ENCODE peak calls at places on chromosomes 11 and 22, in seven cellular contexts. M is right cardiac atrium, Q is right lobe of liver, F is neuronal stem cell, C is neural progenitor cell, Y is left ventricle myocardium inferior, A is psoas muscle. P is an unnamed sample.

GRCh38 chr11:83545911-83546310 is 259.7 kb upstream of the CCDC90B start:
- DNase-seq in M (no peak), Q (no peak), F (no peak), C (no peak), Y (no peak), A (no peak), P (no peak)

GRCh38 chr11:43447124-43447523 is 88.4 kb downstream of the TTC17 start:
- DNase-seq in M (no peak), Q (no peak), F (no peak), C (no peak), Y (no peak), A (no peak), P (no peak)

GRCh38 chr11:32830796-32831195 is 1.1 kb downstream of the PRRG4 start:
- DNase-seq in M (no peak), Q (no peak), F (no peak), C (no peak), Y (no peak), A (no peak), P (no peak)

GRCh38 chr22:21702700-21703683 is 32.6 kb downstream of the YPEL1 start:
- DNase-seq in M (no peak), Q (no peak), F (no peak), C (no peak), Y (no peak), A (no peak), P (no peak)

GRCh38 chr22:33476716-33477115 is 418.5 kb upstream of the SYN3 start:
- DNase-seq in M (no peak), Q (no peak), F (no peak), C (no peak), Y (no peak), A (peak; percentile 25), P (no peak)

GRCh38 chr11:69004411-69005182 is 8.4 kb downstream of the MRGPRF start:
- DNase-seq in M (no peak), Q (peak; percentile 37), F (no peak), C (no peak), Y (no peak), A (no peak), P (no peak)

GRCh38 chr11:92916299-92916698 is 53.2 kb upstream of the MTNR1B start:
- DNase-seq in M (no peak), Q (no peak), F (no peak), C (no peak), Y (no peak), A (no peak), P (no peak)

GRCh38 chr11:121035823-121036222 is 11.9 kb downstream of the TBCEL start:
- DNase-seq in M (no peak), Q (no peak), F (no peak), C (no peak), Y (no peak), A (no peak), P (no peak)

GRCh38 chr11:124583827-124584226 is 14.0 kb downstream of the OR8A1 start:
- DNase-seq in M (no peak), Q (no peak), F (no peak), C (no peak), Y (no peak), A (no peak), P (no peak)

GRCh38 chr11:269146-269890 is 8.9 kb upstream of the NLRP6 start:
- DNase-seq in M (no peak), Q (no peak), F (no peak), C (no peak), Y (no peak), A (no peak), P (no peak)

GRCh38 chr22:42316988-42317387 is 46.5 kb upstream of the TCF20 start:
- DNase-seq in M (peak; percentile 56), Q (no peak), F (no peak), C (no peak), Y (peak; percentile 31), A (peak; percentile 35), P (no peak)

GRCh38 chr11:10894666-10895065 is 36.8 kb upstream of the ZBED5 start:
- DNase-seq in M (no peak), Q (no peak), F (no peak), C (no peak), Y (no peak), A (no peak), P (no peak)

GRCh38 chr11:36729765-36730164 is 131.7 kb upstream of the RAG2 start:
- DNase-seq in M (no peak), Q (no peak), F (no peak), C (no peak), Y (no peak), A (no peak), P (no peak)

GRCh38 chr11:22392561-22392960 is 54.4 kb downstream of the SLC17A6 start:
- DNase-seq in M (no peak), Q (no peak), F (no peak), C (no peak), Y (no peak), A (no peak), P (no peak)

GRCh38 chr11:27209562-27210005 is 153.4 kb downstream of the CCDC34 start:
- DNase-seq in M (peak; percentile 79), Q (no peak), F (no peak), C (no peak), Y (peak; percentile 48), A (peak; percentile 42), P (peak; percentile 95)

GRCh38 chr11:117882539-117882938 is 6.1 kb upstream of the FXYD6 start:
- DNase-seq in M (no peak), Q (no peak), F (no peak), C (no peak), Y (no peak), A (no peak), P (no peak)

GRCh38 chr22:24141586-24141985 is 39.7 kb upstream of the SUSD2 start:
- DNase-seq in M (no peak), Q (no peak), F (no peak), C (no peak), Y (no peak), A (no peak), P (peak; percentile 36)

GRCh38 chr22:24142831-24143230 is 38.5 kb upstream of the SUSD2 start:
- DNase-seq in M (no peak), Q (no peak), F (no peak), C (no peak), Y (no peak), A (no peak), P (no peak)

GRCh38 chr22:24142241-24142640 is 39.0 kb upstream of the SUSD2 start:
- DNase-seq in M (no peak), Q (no peak), F (no peak), C (no peak), Y (no peak), A (no peak), P (no peak)

GRCh38 chr22:24138649-24139420 is 42.5 kb upstream of the SUSD2 start:
- DNase-seq in M (no peak), Q (no peak), F (no peak), C (no peak), Y (no peak), A (no peak), P (no peak)

GRCh38 chr22:24140357-24140756 is 40.9 kb upstream of the SUSD2 start:
- DNase-seq in M (no peak), Q (no peak), F (no peak), C (no peak), Y (no peak), A (no peak), P (no peak)
- H3K27ac ChIP-seq in M (no peak overlapping the region), Q (no peak overlapping the region), F (no peak overlapping the region), C (no peak overlapping the region), Y (peak overlapping the region; percentile 38), A (no peak overlapping the region), P (no peak overlapping the region)

GRCh38 chr11:88340366-88340930 is 2.9 kb upstream of the CTSC start:
- DNase-seq in M (no peak), Q (no peak), F (no peak), C (no peak), Y (no peak), A (no peak), P (no peak)

GRCh38 chr11:88337342-88338222 is at the start of gene CTSC:
- DNase-seq in M (peak; percentile 96), Q (peak; percentile 95), F (peak; percentile 78), C (peak; percentile 94), Y (peak; percentile 94), A (peak; percentile 93), P (peak; percentile 46)

GRCh38 chr11:88335284-88335683 is 2.3 kb downstream of the CTSC start:
- DNase-seq in M (no peak), Q (no peak), F (no peak), C (no peak), Y (no peak), A (no peak), P (no peak)

GRCh38 chr11:88341852-88342251 is 4.3 kb upstream of the CTSC start:
- DNase-seq in M (no peak), Q (no peak), F (no peak), C (peak; percentile 57), Y (no peak), A (no peak), P (no peak)

DNA sequence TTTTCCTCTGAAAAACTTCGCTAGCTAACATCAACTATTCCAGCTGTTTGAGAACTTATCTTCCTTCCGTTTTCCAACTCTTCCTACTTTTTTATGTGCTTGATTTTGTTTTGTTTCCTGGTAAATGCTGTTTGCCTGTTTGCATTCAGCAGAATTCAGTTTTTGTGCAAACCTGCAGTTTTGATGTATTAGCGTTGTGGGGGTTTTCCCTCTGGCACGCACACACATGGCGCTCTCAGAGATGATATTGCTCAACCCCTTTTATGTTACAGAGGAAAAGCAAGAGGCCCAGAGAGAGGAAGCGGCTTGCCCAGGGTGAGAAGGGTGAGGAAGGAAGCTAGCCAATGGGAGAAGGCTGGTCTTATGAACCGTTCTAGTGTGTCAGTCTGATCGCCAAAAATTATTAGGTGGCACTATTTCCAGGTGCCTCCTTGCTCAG is 706 bp upstream of the CTSC start:
- DNase-seq in M (peak; percentile 57), Q (peak; percentile 68), F (no peak), C (peak; percentile 14), Y (peak; percentile 39), A (peak; percentile 26), P (no peak)
- H3K27ac ChIP-seq in M (peak overlapping the region; percentile 45), Q (peak overlapping the region; percentile 83), F (no peak overlapping the region), C (no peak overlapping the region), Y (peak overlapping the region; percentile 83), A (peak overlapping the region; percentile 90), P (peak overlapping the region; percentile 62)

GRCh38 chr11:47278058-47278457 is 8.1 kb downstream of the MADD start:
- DNase-seq in M (no peak), Q (no peak), F (no peak), C (no peak), Y (no peak), A (no peak), P (no peak)

GRCh38 chr11:47280860-47281259 is 10.9 kb downstream of the MADD start:
- DNase-seq in M (no peak), Q (no peak), F (no peak), C (no peak), Y (no peak), A (no peak), P (no peak)

GRCh38 chr11:47278769-47279168 is 8.8 kb downstream of the MADD start:
- DNase-seq in M (no peak), Q (no peak), F (no peak), C (no peak), Y (no peak), A (no peak), P (no peak)

GRCh38 chr11:47282462-47282861 is 12.5 kb downstream of the MADD start:
- DNase-seq in M (no peak), Q (no peak), F (no peak), C (no peak), Y (no peak), A (no peak), P (no peak)

GRCh38 chr11:47280099-47280498 is 10.2 kb downstream of the MADD start:
- DNase-seq in M (no peak), Q (no peak), F (no peak), C (no peak), Y (no peak), A (no peak), P (no peak)
- H3K27ac ChIP-seq in M (no peak overlapping the region), Q (no peak overlapping the region), F (no peak overlapping the region), C (no peak overlapping the region), Y (peak overlapping the region; percentile 77), A (no peak overlapping the region), P (no peak overlapping the region)

GRCh38 chr11:65898656-65899355 is 1.4 kb downstream of the FOSL1 start:
- DNase-seq in M (no peak), Q (no peak), F (no peak), C (no peak), Y (no peak), A (no peak), P (no peak)
- H3K27ac ChIP-seq in M (no peak overlapping the region), Q (no peak overlapping the region), F (no peak overlapping the region), C (no peak overlapping the region), Y (peak overlapping the region; percentile 66), A (peak overlapping the region; percentile 50), P (peak overlapping the region; percentile 100)

P was measured in epithelial cell of prostate.